ENCODE peak calls at places on chromosomes 12 and 14, in seven cellular contexts. One of them, this sample, is unnamed.

GRCh38 chr12:121581681-121582439 is 1.0 kb upstream of the KDM2B start:
- DNase-seq in thoracic aorta: no peak
- DNase-seq in naive thymus-derived CD4-positive, alpha-beta T cell: peak
- DNase-seq in CD8-positive, alpha-beta T cell: no peak
- DNase-seq in psoas muscle: peak
- DNase-seq in upper lobe of right lung: no peak
- DNase-seq in tibial artery: peak
- DNase-seq in this sample: no peak

GRCh38 chr12:92467886-92468285 is 234.9 kb upstream of the PLEKHG7 start:
- DNase-seq in CD8-positive, alpha-beta T cell: no peak
- DNase-seq in upper lobe of right lung: no peak
- DNase-seq in psoas muscle: no peak
- DNase-seq in tibial artery: no peak
- DNase-seq in naive thymus-derived CD4-positive, alpha-beta T cell: no peak
- DNase-seq in thoracic aorta: no peak
- DNase-seq in this sample: no peak

GRCh38 chr12:42587564-42588307 is 1.8 kb downstream of the PRICKLE1 start:
- DNase-seq in CD8-positive, alpha-beta T cell: no peak
- DNase-seq in thoracic aorta: no peak
- DNase-seq in upper lobe of right lung: no peak
- DNase-seq in psoas muscle: no peak
- DNase-seq in tibial artery: no peak
- DNase-seq in naive thymus-derived CD4-positive, alpha-beta T cell: no peak
- DNase-seq in this sample: no peak

GRCh38 chr12:4145990-4146859 is 127.3 kb upstream of the CCND2 start:
- DNase-seq in thoracic aorta: no peak
- DNase-seq in upper lobe of right lung: no peak
- DNase-seq in naive thymus-derived CD4-positive, alpha-beta T cell: no peak
- DNase-seq in tibial artery: no peak
- DNase-seq in psoas muscle: no peak
- DNase-seq in CD8-positive, alpha-beta T cell: no peak
- DNase-seq in this sample: no peak

GRCh38 chr14:35438910-35439713 is 34.6 kb upstream of the NFKBIA start:
- DNase-seq in psoas muscle: no peak
- DNase-seq in thoracic aorta: no peak
- DNase-seq in upper lobe of right lung: no peak
- DNase-seq in tibial artery: no peak
- DNase-seq in naive thymus-derived CD4-positive, alpha-beta T cell: no peak
- DNase-seq in CD8-positive, alpha-beta T cell: no peak
- DNase-seq in this sample: no peak

GRCh38 chr14:74848768-74849167 is 27.2 kb downstream of the PROX2 start:
- DNase-seq in naive thymus-derived CD4-positive, alpha-beta T cell: no peak
- DNase-seq in thoracic aorta: no peak
- DNase-seq in CD8-positive, alpha-beta T cell: no peak
- DNase-seq in psoas muscle: no peak
- DNase-seq in upper lobe of right lung: no peak
- DNase-seq in tibial artery: no peak
- DNase-seq in this sample: peak

GRCh38 chr12:106126441-106127288 is 12.1 kb downstream of the NUAK1 start:
- DNase-seq in psoas muscle: no peak
- DNase-seq in naive thymus-derived CD4-positive, alpha-beta T cell: no peak
- DNase-seq in upper lobe of right lung: no peak
- DNase-seq in CD8-positive, alpha-beta T cell: no peak
- DNase-seq in tibial artery: no peak
- DNase-seq in thoracic aorta: no peak
- DNase-seq in this sample: no peak

GRCh38 chr14:68770553-68771286 is 22.1 kb downstream of the ZFP36L1 start:
- DNase-seq in CD8-positive, alpha-beta T cell: no peak
- DNase-seq in naive thymus-derived CD4-positive, alpha-beta T cell: no peak
- DNase-seq in tibial artery: no peak
- DNase-seq in psoas muscle: no peak
- DNase-seq in thoracic aorta: no peak
- DNase-seq in upper lobe of right lung: peak
- DNase-seq in this sample: no peak

GRCh38 chr12:13530966-13531365 is 334.4 kb downstream of the EMP1 start:
- DNase-seq in psoas muscle: no peak
- DNase-seq in upper lobe of right lung: peak
- DNase-seq in tibial artery: no peak
- DNase-seq in naive thymus-derived CD4-positive, alpha-beta T cell: no peak
- DNase-seq in CD8-positive, alpha-beta T cell: no peak
- DNase-seq in thoracic aorta: no peak
- DNase-seq in this sample: no peak

GRCh38 chr14:91947196-91948184 is at the start of gene FBLN5:
- DNase-seq in CD8-positive, alpha-beta T cell: peak
- DNase-seq in psoas muscle: peak
- DNase-seq in upper lobe of right lung: peak
- DNase-seq in thoracic aorta: no peak
- DNase-seq in naive thymus-derived CD4-positive, alpha-beta T cell: peak
- DNase-seq in tibial artery: peak
- DNase-seq in this sample: peak

GRCh38 chr14:92589213-92589852 is 75.8 kb downstream of the RIN3 start:
- DNase-seq in upper lobe of right lung: no peak
- DNase-seq in naive thymus-derived CD4-positive, alpha-beta T cell: no peak
- DNase-seq in thoracic aorta: no peak
- DNase-seq in CD8-positive, alpha-beta T cell: no peak
- DNase-seq in psoas muscle: no peak
- DNase-seq in tibial artery: no peak
- DNase-seq in this sample: peak

GRCh38 chr12:30882706-30883105 is 43.8 kb upstream of the TSPAN11 start:
- DNase-seq in CD8-positive, alpha-beta T cell: no peak
- DNase-seq in upper lobe of right lung: no peak
- DNase-seq in naive thymus-derived CD4-positive, alpha-beta T cell: no peak
- DNase-seq in psoas muscle: no peak
- DNase-seq in thoracic aorta: no peak
- DNase-seq in tibial artery: no peak
- DNase-seq in this sample: no peak

GRCh38 chr14:60648934-60649814 is at the start of gene SIX1:
- DNase-seq in upper lobe of right lung: peak
- DNase-seq in CD8-positive, alpha-beta T cell: no peak
- DNase-seq in thoracic aorta: no peak
- DNase-seq in psoas muscle: peak
- DNase-seq in naive thymus-derived CD4-positive, alpha-beta T cell: no peak
- DNase-seq in tibial artery: peak
- DNase-seq in this sample: no peak

GRCh38 chr12:96606646-96607045 is 117.3 kb downstream of the CFAP54 start:
- DNase-seq in CD8-positive, alpha-beta T cell: no peak
- DNase-seq in thoracic aorta: no peak
- DNase-seq in tibial artery: no peak
- DNase-seq in naive thymus-derived CD4-positive, alpha-beta T cell: no peak
- DNase-seq in upper lobe of right lung: no peak
- DNase-seq in psoas muscle: no peak
- DNase-seq in this sample: no peak

GRCh38 chr12:124359671-124360581 is 65.0 kb downstream of the RFLNA start:
- DNase-seq in thoracic aorta: peak
- DNase-seq in tibial artery: peak
- DNase-seq in naive thymus-derived CD4-positive, alpha-beta T cell: no peak
- DNase-seq in CD8-positive, alpha-beta T cell: no peak
- DNase-seq in upper lobe of right lung: peak
- DNase-seq in psoas muscle: peak
- DNase-seq in this sample: no peak

GRCh38 chr14:21108791-21109190 is 7.9 kb downstream of the TMEM253 start:
- DNase-seq in CD8-positive, alpha-beta T cell: no peak
- DNase-seq in upper lobe of right lung: no peak
- DNase-seq in psoas muscle: no peak
- DNase-seq in thoracic aorta: no peak
- DNase-seq in tibial artery: no peak
- DNase-seq in naive thymus-derived CD4-positive, alpha-beta T cell: no peak
- DNase-seq in this sample: no peak

GRCh38 chr12:98814254-98814653 is 169.2 kb downstream of the APAF1 start:
- DNase-seq in psoas muscle: no peak
- DNase-seq in thoracic aorta: no peak
- DNase-seq in tibial artery: no peak
- DNase-seq in CD8-positive, alpha-beta T cell: no peak
- DNase-seq in upper lobe of right lung: no peak
- DNase-seq in naive thymus-derived CD4-positive, alpha-beta T cell: no peak
- DNase-seq in this sample: no peak
- H3K27ac ChIP-seq in psoas muscle: no peak
- H3K27ac ChIP-seq in thoracic aorta: no peak
- H3K27ac ChIP-seq in tibial artery: no peak
- H3K27ac ChIP-seq in CD8-positive, alpha-beta T cell: no peak
- H3K27ac ChIP-seq in upper lobe of right lung: no peak
- H3K27ac ChIP-seq in naive thymus-derived CD4-positive, alpha-beta T cell: no peak
- H3K27ac ChIP-seq in this sample: no peak

DNA sequence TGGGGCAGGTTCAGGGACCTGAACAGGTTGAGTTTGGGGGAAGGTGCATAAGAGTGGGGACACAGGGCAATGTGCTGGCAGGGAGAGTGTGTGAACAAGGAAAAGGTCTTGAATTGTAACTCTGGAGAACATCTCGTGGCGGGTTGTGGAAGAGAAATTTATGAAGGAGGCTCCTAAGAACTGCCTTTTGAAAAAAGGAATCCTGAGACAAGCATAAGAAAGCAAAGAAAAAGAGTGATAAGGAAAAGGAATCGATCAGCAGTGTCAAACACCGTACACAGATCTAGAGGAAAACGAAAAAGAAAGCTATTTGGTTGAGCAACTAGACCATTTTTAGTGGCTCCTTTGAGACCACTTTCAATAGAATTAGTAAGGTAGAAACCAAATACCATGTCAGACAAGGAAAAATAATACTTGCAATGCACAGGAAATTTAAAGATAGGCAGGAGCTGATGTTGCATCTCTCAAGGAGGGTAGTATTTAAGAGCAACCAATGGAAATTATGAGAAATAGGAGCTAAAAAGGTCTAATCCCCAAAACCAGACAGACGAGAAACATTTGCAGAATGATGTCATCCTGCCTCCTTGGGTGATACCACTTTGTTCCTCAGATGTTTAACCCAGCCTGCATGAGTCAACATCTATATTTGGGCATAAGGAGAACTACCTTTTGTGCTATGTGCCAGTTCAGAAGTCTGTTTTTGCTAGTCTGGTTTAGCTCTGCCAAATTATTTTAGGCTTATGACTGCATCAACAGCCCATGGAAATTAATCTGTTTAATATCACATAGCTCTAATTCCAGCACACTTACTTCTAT is 64.5 kb upstream of the STK38L start:
- DNase-seq in upper lobe of right lung: no peak
- DNase-seq in psoas muscle: no peak
- DNase-seq in CD8-positive, alpha-beta T cell: no peak
- DNase-seq in thoracic aorta: peak
- DNase-seq in tibial artery: no peak
- DNase-seq in naive thymus-derived CD4-positive, alpha-beta T cell: no peak
- DNase-seq in this sample: peak
- H3K27ac ChIP-seq in upper lobe of right lung: no peak
- H3K27ac ChIP-seq in psoas muscle: no peak
- H3K27ac ChIP-seq in CD8-positive, alpha-beta T cell: no peak
- H3K27ac ChIP-seq in thoracic aorta: peak
- H3K27ac ChIP-seq in tibial artery: peak
- H3K27ac ChIP-seq in naive thymus-derived CD4-positive, alpha-beta T cell: no peak
- H3K27ac ChIP-seq in this sample: peak

DNA sequence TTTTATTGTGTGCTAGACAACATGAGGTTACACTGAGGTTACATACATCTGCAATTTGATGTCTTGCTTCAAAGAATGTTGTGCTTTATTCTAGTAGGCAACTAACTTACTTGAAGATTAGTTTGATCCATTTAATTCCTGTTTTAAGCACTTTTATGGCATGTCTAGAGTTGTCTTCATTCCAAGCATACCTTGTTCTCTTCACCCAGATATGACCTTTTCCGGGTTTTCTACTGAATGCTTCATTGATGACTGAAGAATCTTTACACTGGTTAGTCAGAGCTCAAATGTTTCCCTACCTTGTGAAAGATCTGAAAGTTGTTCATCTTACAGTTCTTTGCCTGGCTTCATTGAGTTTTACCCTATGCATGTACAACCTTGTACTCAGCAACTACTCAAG is 274.0 kb upstream of the KITLG start:
- DNase-seq in upper lobe of right lung: no peak
- DNase-seq in tibial artery: no peak
- DNase-seq in thoracic aorta: no peak
- DNase-seq in CD8-positive, alpha-beta T cell: no peak
- DNase-seq in naive thymus-derived CD4-positive, alpha-beta T cell: no peak
- DNase-seq in psoas muscle: no peak
- DNase-seq in this sample: peak
- H3K27ac ChIP-seq in upper lobe of right lung: no peak
- H3K27ac ChIP-seq in tibial artery: no peak
- H3K27ac ChIP-seq in thoracic aorta: no peak
- H3K27ac ChIP-seq in CD8-positive, alpha-beta T cell: no peak
- H3K27ac ChIP-seq in naive thymus-derived CD4-positive, alpha-beta T cell: no peak
- H3K27ac ChIP-seq in psoas muscle: no peak
- H3K27ac ChIP-seq in this sample: no peak

DNA sequence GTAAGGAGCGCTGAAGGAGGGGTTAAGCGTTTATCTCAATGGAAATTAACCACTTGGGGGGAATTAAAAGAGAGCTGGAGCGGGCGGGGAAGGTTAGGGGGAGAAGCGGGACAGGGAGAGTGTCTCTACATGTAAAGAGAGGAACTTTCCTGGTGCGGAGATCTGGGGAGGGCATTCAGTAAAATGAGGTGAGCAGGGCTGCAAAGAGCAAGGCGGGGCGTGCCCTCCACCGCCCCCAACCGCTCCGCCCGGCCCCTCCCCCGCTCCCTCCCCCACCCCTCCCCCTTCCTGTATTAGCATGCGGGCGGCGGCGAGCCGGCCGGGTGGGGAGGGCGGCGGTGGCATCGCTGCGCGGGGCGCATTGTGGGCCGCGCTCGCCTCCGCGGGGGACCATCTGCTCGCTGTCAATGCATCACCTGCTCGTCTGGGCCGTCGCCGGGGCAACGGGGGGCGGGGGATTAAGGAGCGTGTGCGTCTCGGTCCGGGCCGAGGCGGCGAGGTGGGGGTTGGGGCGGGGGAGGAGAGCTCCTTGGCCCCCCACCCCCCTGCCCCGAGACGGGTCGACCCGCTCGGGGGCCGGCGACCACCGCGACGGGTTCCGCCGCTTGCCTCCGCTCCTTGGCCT is 498 bp downstream of the C12orf42 start:
- DNase-seq in naive thymus-derived CD4-positive, alpha-beta T cell: peak
- DNase-seq in upper lobe of right lung: peak
- DNase-seq in CD8-positive, alpha-beta T cell: peak
- DNase-seq in thoracic aorta: no peak
- DNase-seq in tibial artery: no peak
- DNase-seq in psoas muscle: peak
- DNase-seq in this sample: no peak
- H3K27ac ChIP-seq in naive thymus-derived CD4-positive, alpha-beta T cell: peak
- H3K27ac ChIP-seq in upper lobe of right lung: no peak
- H3K27ac ChIP-seq in CD8-positive, alpha-beta T cell: peak
- H3K27ac ChIP-seq in thoracic aorta: no peak
- H3K27ac ChIP-seq in tibial artery: no peak
- H3K27ac ChIP-seq in psoas muscle: no peak
- H3K27ac ChIP-seq in this sample: peak

This sample was measured in foreskin keratinocyte.